ENCODE peak calls at places on chromosomes 7 and 10, in eight cellular contexts. S, D, A, I, W, E, G and L are unnamed samples.
A peak's percentile ranks its signal among the peaks of the same experiment; 100 is the strongest.

GRCh38 chr10:1737222-1738061 is at the start of gene ADARB2:
- DNase-seq in S (no peak), D (no peak), A (no peak), I (no peak), W (no peak), E (peak; percentile 52), G (peak; percentile 45), L (peak; percentile 76)

GRCh38 chr10:25501912-25502311 is 327.1 kb downstream of the GPR158 start:
- DNase-seq in S (no peak), D (no peak), A (no peak), I (no peak), W (no peak), E (no peak), G (no peak), L (no peak)

GRCh38 chr7:27151341-27151944 is 940 bp downstream of the HOXA3 start:
- DNase-seq in S (no peak), D (no peak), A (no peak), I (peak; percentile 13), W (peak; percentile 42), E (no peak), G (peak; percentile 24), L (no peak)

GRCh38 chr10:110423650-110424049 is 74.1 kb upstream of the DUSP5 start:
- DNase-seq in S (no peak), D (no peak), A (no peak), I (no peak), W (no peak), E (no peak), G (no peak), L (no peak)

GRCh38 chr7:23114854-23115253 is 9.3 kb downstream of the KLHL7 start:
- DNase-seq in S (no peak), D (peak; percentile 33), A (no peak), I (peak; percentile 63), W (peak; percentile 31), E (no peak), G (no peak), L (no peak)

GRCh38 chr10:31142026-31142425 is 110.4 kb upstream of the ZNF438 start:
- DNase-seq in S (no peak), D (peak; percentile 59), A (peak; percentile 74), I (peak; percentile 90), W (peak; percentile 90), E (no peak), G (peak; percentile 33), L (no peak)

GRCh38 chr10:42598249-42598873 is 40.0 kb downstream of the ZNF33B start:
- DNase-seq in S (no peak), D (no peak), A (no peak), I (no peak), W (no peak), E (no peak), G (no peak), L (no peak)

GRCh38 chr7:121323934-121324333 is 4.9 kb upstream of the WNT16 start:
- DNase-seq in S (no peak), D (no peak), A (no peak), I (no peak), W (no peak), E (no peak), G (no peak), L (no peak)

GRCh38 chr7:101905203-101905865 is 87.9 kb downstream of the CUX1 start:
- DNase-seq in S (no peak), D (no peak), A (no peak), I (no peak), W (no peak), E (no peak), G (no peak), L (no peak)

GRCh38 chr10:108392286-108392685 is 1227.8 kb upstream of the SORCS1 start:
- DNase-seq in S (no peak), D (peak; percentile 20), A (no peak), I (peak; percentile 68), W (peak; percentile 81), E (no peak), G (no peak), L (no peak)

GRCh38 chr7:75813084-75813483 is 522 bp downstream of the CCL24 start:
- DNase-seq in S (no peak), D (no peak), A (no peak), I (peak; percentile 11), W (peak; percentile 34), E (no peak), G (no peak), L (no peak)

GRCh38 chr10:24396396-24396795 is 187.5 kb downstream of the KIAA1217 start:
- DNase-seq in S (no peak), D (peak; percentile 19), A (no peak), I (peak; percentile 24), W (peak; percentile 36), E (no peak), G (no peak), L (no peak)

GRCh38 chr10:112844681-112845080 is 105.4 kb upstream of the TCF7L2 start:
- DNase-seq in S (no peak), D (peak; percentile 72), A (no peak), I (peak; percentile 22), W (no peak), E (no peak), G (no peak), L (no peak)

GRCh38 chr7:100745184-100745583 is 11.8 kb downstream of the ZAN start:
- DNase-seq in S (no peak), D (peak; percentile 62), A (peak; percentile 31), I (peak; percentile 64), W (peak; percentile 3), E (peak; percentile 11), G (peak; percentile 78), L (no peak)

GRCh38 chr7:38568497-38568896 is 62.7 kb downstream of the AMPH start:
- DNase-seq in S (no peak), D (no peak), A (no peak), I (no peak), W (no peak), E (no peak), G (no peak), L (no peak)

GRCh38 chr7:7221602-7222038 is 39.3 kb downstream of the C1GALT1 start:
- DNase-seq in S (no peak), D (peak; percentile 68), A (peak; percentile 36), I (peak; percentile 84), W (peak; percentile 83), E (no peak), G (no peak), L (no peak)

GRCh38 chr10:99368646-99369045 is 39.5 kb downstream of the CNNM1 start:
- DNase-seq in S (no peak), D (peak; percentile 2), A (no peak), I (peak; percentile 84), W (peak; percentile 37), E (no peak), G (no peak), L (no peak)